ENCODE peak calls at places on chromosomes 3 and 15, in six cellular contexts. One of them, this sample, is unnamed.

GRCh38 chr3:66480666-66481065 is 20.2 kb downstream of the LRIG1 start:
- DNase-seq in left ventricle myocardium inferior: no peak
- DNase-seq in CD4-positive, alpha-beta T cell: no peak
- DNase-seq in dorsolateral prefrontal cortex: no peak
- DNase-seq in nephron progenitor cell: no peak
- DNase-seq in bronchial epithelial cell: no peak
- DNase-seq in this sample: no peak

GRCh38 chr15:74954515-74954914 is 2.1 kb downstream of the RPP25 start:
- DNase-seq in bronchial epithelial cell: no peak
- DNase-seq in left ventricle myocardium inferior: peak; percentile 37
- DNase-seq in nephron progenitor cell: no peak
- DNase-seq in CD4-positive, alpha-beta T cell: no peak
- DNase-seq in dorsolateral prefrontal cortex: no peak
- DNase-seq in this sample: no peak

GRCh38 chr3:129348734-129349133 is 70.1 kb downstream of the HMCES start:
- DNase-seq in bronchial epithelial cell: no peak
- DNase-seq in nephron progenitor cell: no peak
- DNase-seq in dorsolateral prefrontal cortex: no peak
- DNase-seq in left ventricle myocardium inferior: no peak
- DNase-seq in CD4-positive, alpha-beta T cell: no peak
- DNase-seq in this sample: no peak

GRCh38 chr3:50068134-50068533 is 20.6 kb upstream of the RBM5 start:
- DNase-seq in dorsolateral prefrontal cortex: no peak
- DNase-seq in left ventricle myocardium inferior: no peak
- DNase-seq in CD4-positive, alpha-beta T cell: no peak
- DNase-seq in nephron progenitor cell: no peak
- DNase-seq in bronchial epithelial cell: no peak
- DNase-seq in this sample: no peak

GRCh38 chr3:65856907-65857306 is 181.8 kb downstream of the MAGI1 start:
- DNase-seq in CD4-positive, alpha-beta T cell: no peak
- DNase-seq in left ventricle myocardium inferior: no peak
- DNase-seq in nephron progenitor cell: no peak
- DNase-seq in bronchial epithelial cell: no peak
- DNase-seq in dorsolateral prefrontal cortex: no peak
- DNase-seq in this sample: no peak

GRCh38 chr3:141644931-141645330 is 93.2 kb upstream of the RNF7 start:
- DNase-seq in CD4-positive, alpha-beta T cell: peak; percentile 51
- DNase-seq in nephron progenitor cell: peak; percentile 71
- DNase-seq in bronchial epithelial cell: peak; percentile 53
- DNase-seq in left ventricle myocardium inferior: peak; percentile 80
- DNase-seq in dorsolateral prefrontal cortex: peak; percentile 63
- DNase-seq in this sample: peak; percentile 69

GRCh38 chr15:81361891-81362290 is 12.1 kb downstream of the TMC3 start:
- DNase-seq in CD4-positive, alpha-beta T cell: no peak
- DNase-seq in nephron progenitor cell: no peak
- DNase-seq in dorsolateral prefrontal cortex: no peak
- DNase-seq in bronchial epithelial cell: no peak
- DNase-seq in left ventricle myocardium inferior: no peak
- DNase-seq in this sample: no peak

GRCh38 chr3:148641712-148642111 is 56.0 kb upstream of the AGTR1 start:
- DNase-seq in bronchial epithelial cell: no peak
- DNase-seq in dorsolateral prefrontal cortex: no peak
- DNase-seq in nephron progenitor cell: no peak
- DNase-seq in CD4-positive, alpha-beta T cell: no peak
- DNase-seq in left ventricle myocardium inferior: no peak
- DNase-seq in this sample: no peak

GRCh38 chr3:71228156-71228885 is 355.2 kb downstream of the FOXP1 start:
- DNase-seq in nephron progenitor cell: no peak
- DNase-seq in left ventricle myocardium inferior: no peak
- DNase-seq in CD4-positive, alpha-beta T cell: no peak
- DNase-seq in bronchial epithelial cell: no peak
- DNase-seq in dorsolateral prefrontal cortex: no peak
- DNase-seq in this sample: no peak

GRCh38 chr3:53229171-53229570 is 26.7 kb downstream of the TKT start:
- DNase-seq in dorsolateral prefrontal cortex: no peak
- DNase-seq in bronchial epithelial cell: no peak
- DNase-seq in nephron progenitor cell: no peak
- DNase-seq in CD4-positive, alpha-beta T cell: no peak
- DNase-seq in left ventricle myocardium inferior: no peak
- DNase-seq in this sample: no peak

GRCh38 chr3:99842826-99843589 is 25.3 kb downstream of the CMSS1 start:
- DNase-seq in left ventricle myocardium inferior: no peak
- DNase-seq in dorsolateral prefrontal cortex: no peak
- DNase-seq in CD4-positive, alpha-beta T cell: no peak
- DNase-seq in nephron progenitor cell: no peak
- DNase-seq in bronchial epithelial cell: peak; percentile 56
- DNase-seq in this sample: no peak

GRCh38 chr3:179510496-179510895 is 52.2 kb upstream of the ACTL6A start:
- DNase-seq in dorsolateral prefrontal cortex: no peak
- DNase-seq in left ventricle myocardium inferior: no peak
- DNase-seq in CD4-positive, alpha-beta T cell: no peak
- DNase-seq in nephron progenitor cell: no peak
- DNase-seq in bronchial epithelial cell: peak; percentile 58
- DNase-seq in this sample: no peak

GRCh38 chr3:54831091-54831490 is 96.8 kb downstream of the LRTM1 start:
- DNase-seq in CD4-positive, alpha-beta T cell: no peak
- DNase-seq in bronchial epithelial cell: no peak
- DNase-seq in dorsolateral prefrontal cortex: no peak
- DNase-seq in left ventricle myocardium inferior: no peak
- DNase-seq in nephron progenitor cell: no peak
- DNase-seq in this sample: no peak

GRCh38 chr15:65211157-65211982 is at the start of gene CILP:
- DNase-seq in nephron progenitor cell: peak; percentile 35
- DNase-seq in left ventricle myocardium inferior: peak; percentile 53
- DNase-seq in dorsolateral prefrontal cortex: no peak
- DNase-seq in bronchial epithelial cell: no peak
- DNase-seq in CD4-positive, alpha-beta T cell: no peak
- DNase-seq in this sample: no peak

GRCh38 chr3:152302521-152303021 is 33.8 kb downstream of the MBNL1 start:
- DNase-seq in left ventricle myocardium inferior: peak; percentile 54
- DNase-seq in nephron progenitor cell: no peak
- DNase-seq in bronchial epithelial cell: no peak
- DNase-seq in CD4-positive, alpha-beta T cell: no peak
- DNase-seq in dorsolateral prefrontal cortex: no peak
- DNase-seq in this sample: no peak

GRCh38 chr3:188264231-188265213 is 110.6 kb downstream of the LPP start:
- DNase-seq in CD4-positive, alpha-beta T cell: no peak
- DNase-seq in dorsolateral prefrontal cortex: no peak
- DNase-seq in left ventricle myocardium inferior: peak; percentile 42
- DNase-seq in nephron progenitor cell: no peak
- DNase-seq in bronchial epithelial cell: no peak
- DNase-seq in this sample: no peak

GRCh38 chr3:188261011-188261410 is 107.1 kb downstream of the LPP start:
- DNase-seq in left ventricle myocardium inferior: no peak
- DNase-seq in nephron progenitor cell: no peak
- DNase-seq in bronchial epithelial cell: no peak
- DNase-seq in CD4-positive, alpha-beta T cell: no peak
- DNase-seq in dorsolateral prefrontal cortex: no peak
- DNase-seq in this sample: no peak

GRCh38 chr3:188259611-188260010 is 105.7 kb downstream of the LPP start:
- DNase-seq in nephron progenitor cell: no peak
- DNase-seq in left ventricle myocardium inferior: no peak
- DNase-seq in dorsolateral prefrontal cortex: no peak
- DNase-seq in bronchial epithelial cell: no peak
- DNase-seq in CD4-positive, alpha-beta T cell: no peak
- DNase-seq in this sample: no peak

GRCh38 chr3:188262488-188262887 is 108.5 kb downstream of the LPP start:
- DNase-seq in nephron progenitor cell: no peak
- DNase-seq in CD4-positive, alpha-beta T cell: no peak
- DNase-seq in left ventricle myocardium inferior: no peak
- DNase-seq in bronchial epithelial cell: no peak
- DNase-seq in dorsolateral prefrontal cortex: no peak
- DNase-seq in this sample: no peak

GRCh38 chr3:188262913-188263683 is 109.1 kb downstream of the LPP start:
- DNase-seq in bronchial epithelial cell: peak; percentile 90
- DNase-seq in nephron progenitor cell: no peak
- DNase-seq in left ventricle myocardium inferior: no peak
- DNase-seq in dorsolateral prefrontal cortex: peak; percentile 58
- DNase-seq in CD4-positive, alpha-beta T cell: no peak
- DNase-seq in this sample: no peak
- TF ChIP-seq CTCF in bronchial epithelial cell: no peak
- TF ChIP-seq CTCF in nephron progenitor cell: no peak
- TF ChIP-seq CTCF in left ventricle myocardium inferior: no peak
- TF ChIP-seq CTCF in dorsolateral prefrontal cortex: no peak
- TF ChIP-seq CTCF in CD4-positive, alpha-beta T cell: no peak
- TF ChIP-seq CTCF in this sample: no peak

GRCh38 chr3:9014189-9014588 is 50.9 kb upstream of the RAD18 start:
- DNase-seq in dorsolateral prefrontal cortex: no peak
- DNase-seq in CD4-positive, alpha-beta T cell: no peak
- DNase-seq in bronchial epithelial cell: peak; percentile 7
- DNase-seq in nephron progenitor cell: no peak
- DNase-seq in left ventricle myocardium inferior: no peak
- DNase-seq in this sample: no peak
- TF ChIP-seq CTCF in dorsolateral prefrontal cortex: no peak
- TF ChIP-seq CTCF in CD4-positive, alpha-beta T cell: no peak
- TF ChIP-seq CTCF in bronchial epithelial cell: no peak
- TF ChIP-seq CTCF in nephron progenitor cell: no peak
- TF ChIP-seq CTCF in left ventricle myocardium inferior: no peak
- TF ChIP-seq CTCF in this sample: no peak

DNA sequence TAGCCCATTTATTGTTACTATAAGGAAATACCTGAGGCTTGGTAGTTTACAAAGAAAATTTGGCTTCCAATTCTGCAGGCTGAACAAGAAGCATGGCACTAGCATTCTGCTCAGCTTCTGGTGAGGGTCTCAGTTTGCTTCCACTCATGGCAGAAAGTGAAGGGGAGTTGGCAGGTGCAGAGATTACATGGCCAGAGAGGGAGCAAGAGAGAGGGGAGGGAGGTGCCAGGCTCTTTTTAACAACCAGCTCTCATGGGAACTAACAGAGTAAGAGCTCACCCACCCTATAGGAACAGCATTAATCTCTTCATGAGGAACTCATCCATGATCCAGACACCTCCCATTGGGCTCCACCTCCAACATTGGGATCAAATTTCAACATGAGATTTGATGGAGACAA is 437.9 kb downstream of the CHL1 start:
- DNase-seq in bronchial epithelial cell: no peak
- DNase-seq in nephron progenitor cell: no peak
- DNase-seq in left ventricle myocardium inferior: no peak
- DNase-seq in dorsolateral prefrontal cortex: no peak
- DNase-seq in CD4-positive, alpha-beta T cell: no peak
- DNase-seq in this sample: no peak
- TF ChIP-seq CTCF in bronchial epithelial cell: no peak
- TF ChIP-seq CTCF in nephron progenitor cell: no peak
- TF ChIP-seq CTCF in left ventricle myocardium inferior: no peak
- TF ChIP-seq CTCF in dorsolateral prefrontal cortex: no peak
- TF ChIP-seq CTCF in CD4-positive, alpha-beta T cell: no peak
- TF ChIP-seq CTCF in this sample: no peak

GRCh38 chr15:62486041-62486440 is 321.0 kb upstream of the C2CD4B start:
- DNase-seq in dorsolateral prefrontal cortex: no peak
- DNase-seq in nephron progenitor cell: no peak
- DNase-seq in bronchial epithelial cell: no peak
- DNase-seq in CD4-positive, alpha-beta T cell: no peak
- DNase-seq in left ventricle myocardium inferior: no peak
- DNase-seq in this sample: no peak

GRCh38 chr15:62483817-62484216 is 318.7 kb upstream of the C2CD4B start:
- DNase-seq in CD4-positive, alpha-beta T cell: no peak
- DNase-seq in bronchial epithelial cell: no peak
- DNase-seq in dorsolateral prefrontal cortex: no peak
- DNase-seq in left ventricle myocardium inferior: peak; percentile 48
- DNase-seq in nephron progenitor cell: no peak
- DNase-seq in this sample: no peak

GRCh38 chr15:62485170-62485720 is 320.2 kb upstream of the C2CD4B start:
- DNase-seq in bronchial epithelial cell: no peak
- DNase-seq in nephron progenitor cell: no peak
- DNase-seq in dorsolateral prefrontal cortex: no peak
- DNase-seq in CD4-positive, alpha-beta T cell: no peak
- DNase-seq in left ventricle myocardium inferior: no peak
- DNase-seq in this sample: no peak

GRCh38 chr15:62477929-62478328 is 312.8 kb upstream of the C2CD4B start:
- DNase-seq in dorsolateral prefrontal cortex: no peak
- DNase-seq in left ventricle myocardium inferior: no peak
- DNase-seq in nephron progenitor cell: no peak
- DNase-seq in bronchial epithelial cell: no peak
- DNase-seq in CD4-positive, alpha-beta T cell: no peak
- DNase-seq in this sample: no peak

DNA sequence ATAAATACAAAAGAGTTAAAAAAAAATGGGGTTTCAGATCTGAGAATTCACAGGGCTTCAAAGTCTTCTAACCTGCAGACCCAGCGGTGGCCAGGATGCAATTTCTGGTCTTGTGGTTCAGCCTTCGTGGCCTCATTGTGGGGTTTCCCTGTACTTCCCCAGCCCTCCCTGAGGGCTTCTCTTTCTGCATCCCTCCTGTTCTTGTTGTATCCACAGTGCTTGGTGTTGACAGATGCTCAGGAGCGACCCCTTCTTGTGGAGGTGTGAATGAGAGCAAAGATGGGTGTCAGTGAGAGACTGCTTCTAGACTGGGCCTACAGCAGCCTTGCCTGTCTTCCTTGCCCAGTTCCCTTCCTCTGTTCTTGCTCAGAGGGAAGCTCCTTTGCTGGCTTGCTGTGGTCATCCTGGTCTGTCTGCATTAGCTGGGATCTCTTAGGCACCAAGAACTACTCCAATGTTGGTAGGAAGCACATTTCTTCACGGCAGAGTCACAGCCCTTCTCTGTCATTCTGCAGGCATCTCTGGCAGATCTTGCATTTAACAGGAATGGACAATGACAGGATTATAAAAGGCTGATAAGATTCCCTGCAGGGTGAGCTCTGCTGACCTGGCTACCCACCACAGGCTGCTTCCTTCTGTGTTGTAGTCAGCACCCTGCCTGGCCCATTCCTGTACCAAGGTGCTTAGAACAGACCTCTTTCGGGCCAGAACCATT is 317.8 kb upstream of the C2CD4B start:
- DNase-seq in left ventricle myocardium inferior: no peak
- DNase-seq in bronchial epithelial cell: peak; percentile 12
- DNase-seq in CD4-positive, alpha-beta T cell: no peak
- DNase-seq in nephron progenitor cell: peak; percentile 17
- DNase-seq in dorsolateral prefrontal cortex: no peak
- DNase-seq in this sample: no peak
- TF ChIP-seq CTCF in left ventricle myocardium inferior: no peak
- TF ChIP-seq CTCF in bronchial epithelial cell: peak; percentile 23
- TF ChIP-seq CTCF in CD4-positive, alpha-beta T cell: no peak
- TF ChIP-seq CTCF in nephron progenitor cell: peak; percentile 18
- TF ChIP-seq CTCF in dorsolateral prefrontal cortex: no peak
- TF ChIP-seq CTCF in this sample: no peak

GRCh38 chr3:108497271-108497670 is 13.1 kb downstream of the MYH15 start:
- DNase-seq in nephron progenitor cell: no peak
- DNase-seq in bronchial epithelial cell: no peak
- DNase-seq in CD4-positive, alpha-beta T cell: no peak
- DNase-seq in dorsolateral prefrontal cortex: no peak
- DNase-seq in left ventricle myocardium inferior: no peak
- DNase-seq in this sample: no peak

GRCh38 chr3:108495717-108496116 is 14.7 kb downstream of the MYH15 start:
- DNase-seq in bronchial epithelial cell: no peak
- DNase-seq in left ventricle myocardium inferior: no peak
- DNase-seq in dorsolateral prefrontal cortex: no peak
- DNase-seq in CD4-positive, alpha-beta T cell: no peak
- DNase-seq in nephron progenitor cell: no peak
- DNase-seq in this sample: no peak

GRCh38 chr3:108494862-108495531 is 15.4 kb downstream of the MYH15 start:
- DNase-seq in bronchial epithelial cell: no peak
- DNase-seq in CD4-positive, alpha-beta T cell: no peak
- DNase-seq in dorsolateral prefrontal cortex: no peak
- DNase-seq in nephron progenitor cell: no peak
- DNase-seq in left ventricle myocardium inferior: no peak
- DNase-seq in this sample: no peak

GRCh38 chr3:108489776-108490175 is 20.6 kb downstream of the MYH15 start:
- DNase-seq in bronchial epithelial cell: peak; percentile 56
- DNase-seq in dorsolateral prefrontal cortex: no peak
- DNase-seq in CD4-positive, alpha-beta T cell: no peak
- DNase-seq in left ventricle myocardium inferior: no peak
- DNase-seq in nephron progenitor cell: peak; percentile 32
- DNase-seq in this sample: no peak

GRCh38 chr3:108493862-108494261 is 16.5 kb downstream of the MYH15 start:
- DNase-seq in bronchial epithelial cell: no peak
- DNase-seq in CD4-positive, alpha-beta T cell: no peak
- DNase-seq in dorsolateral prefrontal cortex: no peak
- DNase-seq in left ventricle myocardium inferior: peak; percentile 17
- DNase-seq in nephron progenitor cell: no peak
- DNase-seq in this sample: no peak
- TF ChIP-seq CTCF in bronchial epithelial cell: peak; percentile 58
- TF ChIP-seq CTCF in CD4-positive, alpha-beta T cell: no peak
- TF ChIP-seq CTCF in dorsolateral prefrontal cortex: peak; percentile 13
- TF ChIP-seq CTCF in left ventricle myocardium inferior: peak; percentile 47
- TF ChIP-seq CTCF in nephron progenitor cell: no peak
- TF ChIP-seq CTCF in this sample: no peak